ENCODE peak calls at places on chromosomes 5 and 9, in four cellular contexts. G is H9, V is mesendoderm, H is H1. M is an unnamed sample.
A peak's percentile ranks its signal among the peaks of the same experiment; 100 is the strongest.

GRCh38 chr9:79221084-79221483 is 350.7 kb upstream of the TLE4 start:
- DNase-seq in H (no peak), G (no peak), V (no peak), M (peak; percentile 84)

GRCh38 chr9:117411547-117411946 is 3.3 kb downstream of the ASTN2 start:
- DNase-seq in H (peak; percentile 86), G (peak; percentile 80), V (peak; percentile 86), M (peak; percentile 6)

GRCh38 chr5:110909415-110909814 is 162.1 kb upstream of the TSLP start:
- DNase-seq in H (no peak), G (no peak), V (no peak), M (no peak)

GRCh38 chr5:16152601-16153568 is 26.7 kb downstream of the MARCHF11 start:
- DNase-seq in H (no peak), G (no peak), V (peak; percentile 3), M (no peak)

GRCh38 chr5:10530601-10531320 is 33.1 kb upstream of the ANKRD33B start:
- DNase-seq in V (no peak), H (no peak), G (no peak), M (no peak)

GRCh38 chr9:21995652-21996275 is 1.2 kb downstream of the CDKN2B-AS1 start:
- DNase-seq in V (peak; percentile 64), G (no peak), H (peak; percentile 80), M (peak; percentile 55)

GRCh38 chr5:91101777-91102379 is 281.2 kb downstream of the ARRDC3 start:
- DNase-seq in G (peak; percentile 70), H (peak; percentile 64), V (peak; percentile 86), M (peak; percentile 84)

GRCh38 chr9:136591191-136591752 is 45.4 kb upstream of the NOTCH1 start:
- DNase-seq in G (no peak), V (no peak), H (no peak), M (no peak)

GRCh38 chr9:121839726-121840500 is 188.5 kb downstream of the DAB2IP start:
- DNase-seq in H (peak; percentile 31), V (no peak), G (no peak), M (no peak)

GRCh38 chr9:121836382-121836885 is 185.0 kb downstream of the DAB2IP start:
- DNase-seq in V (no peak), G (no peak), H (peak; percentile 28), M (no peak)

GRCh38 chr9:121835581-121836381 is 184.3 kb downstream of the DAB2IP start:
- DNase-seq in H (peak; percentile 24), V (peak; percentile 54), G (no peak), M (peak; percentile 20)

GRCh38 chr9:121838757-121839669 is 187.6 kb downstream of the DAB2IP start:
- DNase-seq in V (no peak), H (peak; percentile 49), G (no peak), M (no peak)

DNA sequence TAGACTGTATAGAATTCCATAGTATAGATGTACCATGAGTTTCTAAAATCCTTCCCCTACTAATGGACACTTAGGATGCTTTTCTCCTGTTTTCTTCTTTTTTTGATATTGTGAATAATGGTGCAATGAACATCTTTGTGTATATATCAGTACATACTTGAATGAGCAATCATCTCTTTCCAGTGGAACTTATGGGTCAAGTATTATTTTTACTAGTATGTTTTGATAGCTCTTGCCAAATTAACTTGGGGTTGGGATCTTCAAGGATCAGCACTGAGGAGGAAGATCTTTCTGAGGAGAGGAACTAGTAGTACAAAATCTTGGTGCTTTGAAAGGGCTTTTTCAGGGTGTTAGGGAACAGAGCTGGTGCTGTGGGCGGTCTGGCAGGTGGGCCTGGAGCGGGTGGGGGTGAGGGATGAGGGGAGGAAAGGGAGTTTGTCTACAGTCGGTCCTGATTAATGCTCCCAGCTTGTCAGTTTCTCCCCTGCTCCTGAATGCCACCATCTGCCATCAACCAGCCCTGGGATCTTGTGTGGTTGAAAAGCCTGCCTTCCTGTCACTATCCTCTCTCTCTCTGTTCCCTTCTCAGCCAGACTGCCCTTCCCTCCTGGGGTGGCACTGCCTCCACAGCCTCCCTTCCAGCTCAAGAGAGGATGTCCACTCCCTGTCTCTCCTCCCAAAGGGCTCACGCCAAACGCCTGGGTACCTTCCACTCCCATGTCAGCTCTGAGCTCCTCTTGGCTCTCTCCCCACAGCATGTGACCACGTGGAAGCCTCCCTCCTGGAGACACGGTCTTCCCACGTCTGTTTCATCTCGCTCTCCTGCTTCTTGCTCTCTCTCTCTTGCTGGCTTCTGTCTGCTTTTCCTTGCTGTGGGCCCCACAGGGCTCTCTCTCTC is 185.9 kb downstream of the DAB2IP start:
- DNase-seq in G (no peak), V (no peak), H (peak; percentile 42), M (peak; percentile 85)
- H4K5ac ChIP-seq in G (no peak overlapping the region), V (no peak overlapping the region), H (no peak overlapping the region), M (peak overlapping the region; percentile 69)

GRCh38 chr9:104094534-104095020 is 468 bp downstream of the SMC2 start:
- DNase-seq in G (no peak), H (no peak), V (no peak), M (no peak)
- H4K8ac ChIP-seq in G (peak overlapping the region; percentile 50), H (no peak overlapping the region), V (no peak overlapping the region), M (peak overlapping the region; percentile 51)

DNA sequence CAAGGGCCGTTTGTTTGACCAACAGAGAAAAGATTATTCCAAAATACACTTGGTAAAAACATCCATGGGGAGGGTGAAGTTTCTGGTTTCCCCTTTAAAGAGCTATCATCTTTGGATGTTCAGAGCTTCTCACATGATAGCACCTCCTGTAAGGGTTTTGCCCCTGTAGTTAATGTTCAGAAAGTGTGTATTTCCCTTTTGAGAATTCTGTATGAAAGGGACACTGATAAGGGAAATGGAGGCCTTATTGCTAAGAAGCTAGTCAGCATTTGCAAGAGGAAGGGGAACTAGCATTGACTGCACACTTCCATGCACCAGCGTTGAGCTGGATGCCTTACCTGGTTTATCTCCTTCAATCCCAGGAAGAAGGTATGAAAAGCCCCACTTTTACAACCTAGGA is 31.5 kb upstream of the C5orf58 start:
- DNase-seq in G (no peak), H (no peak), V (no peak), M (no peak)
- H4K5ac ChIP-seq in G (no peak overlapping the region), H (no peak overlapping the region), V (no peak overlapping the region), M (no peak overlapping the region)

DNA sequence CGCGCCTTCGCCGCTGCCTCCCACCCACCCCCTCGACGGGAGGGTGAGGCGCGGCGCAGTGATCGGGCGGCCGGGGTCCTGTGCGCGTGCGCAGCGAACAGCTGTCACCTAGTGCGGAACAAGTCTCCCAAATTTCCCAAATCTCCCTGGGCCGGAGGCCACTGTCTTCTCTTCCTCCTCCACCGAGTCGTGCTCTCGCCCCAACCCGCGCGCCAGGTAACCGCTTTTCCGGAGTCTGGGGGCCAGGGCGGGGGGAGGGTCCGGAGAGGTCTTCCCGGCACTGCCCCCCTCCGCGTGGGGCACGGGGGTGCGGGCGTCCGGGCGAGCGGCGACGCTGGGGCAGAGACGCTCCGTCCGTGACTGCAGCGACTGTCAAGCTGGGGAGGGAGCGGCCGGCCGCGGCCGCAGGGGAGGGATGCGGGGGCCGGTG is 230 bp downstream of the KDM4C start:
- DNase-seq in H (peak; percentile 97), G (no peak), V (no peak), M (no peak)
- H4K8ac ChIP-seq in H (no peak overlapping the region), G (no peak overlapping the region), V (no peak overlapping the region), M (peak overlapping the region; percentile 53)

GRCh38 chr5:171963416-171963815 is 43.0 kb downstream of the FBXW11 start:
- DNase-seq in V (no peak), H (no peak), G (no peak), M (no peak)
- H4K5ac ChIP-seq in V (no peak overlapping the region), H (no peak overlapping the region), G (no peak overlapping the region), M (no peak overlapping the region)

DNA sequence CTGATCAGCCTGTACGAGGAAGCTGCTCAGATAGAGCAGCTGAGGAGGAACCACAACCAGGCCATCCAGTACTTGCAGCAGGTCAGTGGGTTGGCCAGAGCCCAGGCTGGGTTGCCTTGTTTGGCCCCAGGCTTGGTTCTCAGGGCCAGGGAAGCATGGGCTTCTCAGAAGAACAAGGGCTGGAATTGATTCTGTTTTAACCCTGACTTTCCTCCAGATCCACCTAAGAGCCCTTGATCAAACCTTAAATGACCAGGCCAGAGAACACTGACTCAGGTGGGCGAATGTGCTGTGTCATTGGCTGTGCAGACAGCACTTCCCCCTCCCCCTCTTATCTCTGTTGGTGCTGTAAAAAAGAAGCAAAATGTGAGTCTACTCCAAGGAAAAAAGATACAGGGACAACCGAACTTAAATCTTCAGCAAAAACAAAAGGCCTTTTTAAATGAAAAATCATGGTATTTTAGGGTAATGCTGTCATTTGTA is 28.1 kb downstream of the TTC23L start:
- DNase-seq in V (peak; percentile 56), H (no peak), G (no peak), M (no peak)
- H4K8ac ChIP-seq in V (no peak overlapping the region), H (no peak overlapping the region), G (no peak overlapping the region), M (no peak overlapping the region)

GRCh38 chr5:34731435-34732232 is 75.5 kb downstream of the RAI14 start:
- DNase-seq in V (no peak), G (peak; percentile 42), H (no peak), M (no peak)
- H4K5ac ChIP-seq in V (no peak overlapping the region), G (no peak overlapping the region), H (no peak overlapping the region), M (no peak overlapping the region)

GRCh38 chr5:130282044-130282443 is 377.8 kb downstream of the CHSY3 start:
- DNase-seq in G (no peak), H (no peak), V (no peak), M (no peak)
- H4K8ac ChIP-seq in G (no peak overlapping the region), H (no peak overlapping the region), V (no peak overlapping the region), M (no peak overlapping the region)

GRCh38 chr9:122866079-122866478 is 37.7 kb upstream of the PDCL start:
- DNase-seq in G (no peak), V (no peak), H (no peak), M (no peak)

GRCh38 chr9:122860319-122861142 is 32.1 kb upstream of the PDCL start:
- DNase-seq in H (no peak), G (no peak), V (no peak), M (no peak)

DNA sequence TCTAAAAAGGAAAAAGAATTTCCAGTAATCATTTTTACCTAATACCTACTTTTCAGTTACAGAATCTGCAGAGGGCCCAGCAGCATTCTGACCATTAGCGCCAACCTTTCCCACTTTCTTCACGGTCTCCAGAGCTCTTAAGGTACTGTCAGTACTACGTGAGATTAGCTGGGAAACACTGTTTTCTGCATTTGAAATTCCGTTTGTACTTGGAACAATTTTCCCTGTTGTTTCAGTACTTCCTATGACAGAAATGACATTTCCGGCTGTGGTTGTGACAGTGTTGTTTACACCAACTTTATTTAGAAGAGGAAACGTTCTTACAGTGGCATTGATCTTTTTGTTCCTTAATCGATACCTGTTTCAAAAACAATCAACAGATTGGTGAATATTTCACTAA is 36.9 kb upstream of the PDCL start:
- DNase-seq in G (no peak), H (no peak), V (no peak), M (no peak)
- H4K5ac ChIP-seq in G (no peak overlapping the region), H (no peak overlapping the region), V (no peak overlapping the region), M (no peak overlapping the region)